ENCODE peak calls at places on chromosomes 11 and 22, in six cellular contexts. One of them, this sample, is unnamed.

GRCh38 chr11:3920148-3920852 is 64.8 kb downstream of the STIM1 start:
- DNase-seq in A549: no peak
- DNase-seq in IMR-90: peak; percentile 67
- DNase-seq in K562: peak; percentile 82
- DNase-seq in HepG2: no peak
- DNase-seq in GM12878: peak; percentile 57
- DNase-seq in this sample: no peak

GRCh38 chr11:7028141-7028540 is 7.9 kb downstream of the NLRP14 start:
- DNase-seq in A549: no peak
- DNase-seq in IMR-90: no peak
- DNase-seq in K562: no peak
- DNase-seq in HepG2: no peak
- DNase-seq in GM12878: no peak
- DNase-seq in this sample: no peak

GRCh38 chr11:121063728-121064127 is 37.3 kb upstream of the TECTA start:
- DNase-seq in A549: peak; percentile 0
- DNase-seq in IMR-90: no peak
- DNase-seq in K562: peak; percentile 7
- DNase-seq in HepG2: peak; percentile 10
- DNase-seq in GM12878: no peak
- DNase-seq in this sample: peak; percentile 14

GRCh38 chr11:96112192-96113099 is 188.5 kb upstream of the MTMR2 start:
- DNase-seq in A549: no peak
- DNase-seq in IMR-90: peak; percentile 54
- DNase-seq in K562: no peak
- DNase-seq in HepG2: no peak
- DNase-seq in GM12878: peak; percentile 58
- DNase-seq in this sample: no peak

GRCh38 chr11:2982214-2982613 is 9.9 kb downstream of the NAP1L4 start:
- DNase-seq in A549: no peak
- DNase-seq in IMR-90: no peak
- DNase-seq in K562: no peak
- DNase-seq in HepG2: no peak
- DNase-seq in GM12878: no peak
- DNase-seq in this sample: no peak

GRCh38 chr11:20561915-20562314 is 37.5 kb upstream of the SLC6A5 start:
- DNase-seq in A549: no peak
- DNase-seq in IMR-90: no peak
- DNase-seq in K562: no peak
- DNase-seq in HepG2: no peak
- DNase-seq in GM12878: no peak
- DNase-seq in this sample: no peak

GRCh38 chr11:1103401-1104360 is 29.0 kb downstream of the MUC2 start:
- DNase-seq in A549: no peak
- DNase-seq in IMR-90: no peak
- DNase-seq in K562: no peak
- DNase-seq in HepG2: no peak
- DNase-seq in GM12878: no peak
- DNase-seq in this sample: no peak

GRCh38 chr11:61791737-61792309 is 576 bp downstream of the TMEM258 start:
- DNase-seq in A549: peak; percentile 82
- DNase-seq in IMR-90: peak; percentile 95
- DNase-seq in K562: peak; percentile 84
- DNase-seq in HepG2: peak; percentile 83
- DNase-seq in GM12878: no peak
- DNase-seq in this sample: peak; percentile 56

GRCh38 chr11:64352099-64353005 is 6.6 kb upstream of the RPS6KA4 start:
- DNase-seq in A549: no peak
- DNase-seq in IMR-90: no peak
- DNase-seq in K562: no peak
- DNase-seq in HepG2: no peak
- DNase-seq in GM12878: no peak
- DNase-seq in this sample: no peak

GRCh38 chr22:40636380-40637180 is at the start of gene MRTFA:
- DNase-seq in A549: peak; percentile 76
- DNase-seq in IMR-90: peak; percentile 100
- DNase-seq in K562: peak; percentile 99
- DNase-seq in HepG2: peak; percentile 98
- DNase-seq in GM12878: peak; percentile 99
- DNase-seq in this sample: peak; percentile 99

GRCh38 chr11:65435330-65435931 is 12.8 kb downstream of the NEAT1 start:
- DNase-seq in A549: no peak
- DNase-seq in IMR-90: peak; percentile 45
- DNase-seq in K562: no peak
- DNase-seq in HepG2: no peak
- DNase-seq in GM12878: no peak
- DNase-seq in this sample: no peak

GRCh38 chr11:78420796-78421209 is 3.2 kb upstream of the GAB2 start:
- DNase-seq in A549: no peak
- DNase-seq in IMR-90: peak; percentile 85
- DNase-seq in K562: no peak
- DNase-seq in HepG2: no peak
- DNase-seq in GM12878: no peak
- DNase-seq in this sample: no peak
- TF ChIP-seq BHLHE40 in A549: no peak
- TF ChIP-seq BHLHE40 in IMR-90: no peak
- TF ChIP-seq BHLHE40 in K562: no peak
- TF ChIP-seq BHLHE40 in HepG2: no peak
- TF ChIP-seq BHLHE40 in GM12878: peak; percentile 30
- TF ChIP-seq BHLHE40 in this sample: no peak

GRCh38 chr22:18056161-18056666 is 21.6 kb upstream of the PEX26 start:
- DNase-seq in A549: no peak
- DNase-seq in IMR-90: peak; percentile 76
- DNase-seq in K562: peak; percentile 45
- DNase-seq in HepG2: peak; percentile 77
- DNase-seq in GM12878: no peak
- DNase-seq in this sample: no peak
- TF ChIP-seq BHLHE40 in A549: no peak
- TF ChIP-seq BHLHE40 in IMR-90: no peak
- TF ChIP-seq BHLHE40 in K562: no peak
- TF ChIP-seq BHLHE40 in HepG2: no peak
- TF ChIP-seq BHLHE40 in GM12878: no peak
- TF ChIP-seq BHLHE40 in this sample: no peak

DNA sequence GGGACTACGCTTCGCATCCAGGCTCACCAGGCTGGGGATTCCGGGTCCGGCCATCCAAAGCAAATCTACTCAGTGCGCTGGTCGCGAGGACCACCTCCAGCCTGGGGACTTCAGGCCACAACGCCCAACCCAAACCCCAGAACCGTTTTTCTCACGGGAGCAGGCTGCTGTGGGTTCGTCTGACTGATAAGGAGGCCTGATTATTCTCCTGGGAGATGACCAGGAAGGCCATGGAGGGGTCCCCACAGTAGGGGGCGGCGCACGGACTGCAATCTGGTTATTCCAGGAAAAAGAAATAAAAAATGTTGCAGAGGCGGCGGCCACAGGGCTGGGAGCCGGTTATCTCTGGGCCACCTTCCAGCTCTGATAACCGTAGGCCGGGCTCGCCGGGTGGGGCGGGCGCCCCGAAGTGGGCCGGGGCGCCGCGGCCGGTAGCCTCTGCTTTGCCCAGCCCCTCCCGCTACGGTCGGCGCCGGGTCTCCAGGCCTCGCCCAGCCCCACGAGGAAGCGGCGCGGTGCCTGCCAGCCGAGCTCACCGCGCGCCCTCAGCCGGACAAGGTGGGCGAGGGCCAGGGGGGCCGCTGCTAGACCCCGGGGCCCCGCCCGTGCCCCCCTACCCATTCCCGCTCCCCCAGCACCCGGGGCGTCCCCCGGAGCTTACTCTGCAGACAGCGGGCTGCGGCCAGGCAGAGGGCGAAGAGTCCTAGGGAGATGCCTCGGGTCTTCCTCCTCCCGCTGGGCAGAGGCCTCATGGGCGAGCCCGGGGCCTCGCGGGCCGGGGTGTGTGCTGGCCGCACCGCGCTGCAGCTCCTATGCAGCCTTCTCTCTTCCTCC is 450 bp downstream of the VSTM5 start:
- DNase-seq in A549: no peak
- DNase-seq in IMR-90: no peak
- DNase-seq in K562: peak; percentile 63
- DNase-seq in HepG2: no peak
- DNase-seq in GM12878: no peak
- DNase-seq in this sample: no peak
- TF ChIP-seq BHLHE40 in A549: no peak
- TF ChIP-seq BHLHE40 in IMR-90: no peak
- TF ChIP-seq BHLHE40 in K562: no peak
- TF ChIP-seq BHLHE40 in HepG2: no peak
- TF ChIP-seq BHLHE40 in GM12878: no peak
- TF ChIP-seq BHLHE40 in this sample: no peak

GRCh38 chr11:11524436-11525038 is 97.3 kb downstream of the GALNT18 start:
- DNase-seq in A549: no peak
- DNase-seq in IMR-90: peak; percentile 22
- DNase-seq in K562: no peak
- DNase-seq in HepG2: no peak
- DNase-seq in GM12878: no peak
- DNase-seq in this sample: no peak
- TF ChIP-seq BHLHE40 in A549: no peak
- TF ChIP-seq BHLHE40 in IMR-90: no peak
- TF ChIP-seq BHLHE40 in K562: no peak
- TF ChIP-seq BHLHE40 in HepG2: no peak
- TF ChIP-seq BHLHE40 in GM12878: no peak
- TF ChIP-seq BHLHE40 in this sample: no peak

DNA sequence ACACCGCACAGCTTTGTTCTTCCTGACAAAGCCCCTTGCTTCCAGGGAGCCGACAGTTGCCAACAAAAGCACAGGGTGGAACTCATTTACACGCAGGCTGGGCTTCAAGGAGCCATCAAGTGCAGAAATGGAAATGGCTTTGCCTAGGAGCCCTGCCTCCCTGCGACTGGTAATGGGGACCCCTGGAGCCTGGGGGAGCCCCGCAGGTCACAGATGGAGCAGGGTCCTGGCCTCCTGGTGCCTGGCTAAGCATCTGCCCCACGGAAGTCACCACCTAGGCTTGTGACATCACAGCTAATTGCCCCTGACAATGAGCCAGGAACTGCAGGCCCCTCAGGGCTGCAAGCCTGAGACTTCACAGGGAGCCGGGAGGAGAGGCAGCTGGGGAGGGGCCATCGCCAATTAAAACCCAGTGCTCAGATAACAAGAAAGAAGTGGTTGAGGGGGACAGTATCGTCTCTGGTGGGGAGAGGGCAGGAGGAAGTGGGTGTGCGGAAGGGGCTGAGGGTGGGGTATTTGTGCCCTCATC is 66.8 kb downstream of the NFAM1 start:
- DNase-seq in A549: no peak
- DNase-seq in IMR-90: no peak
- DNase-seq in K562: no peak
- DNase-seq in HepG2: no peak
- DNase-seq in GM12878: no peak
- DNase-seq in this sample: no peak
- TF ChIP-seq BHLHE40 in A549: no peak
- TF ChIP-seq BHLHE40 in IMR-90: no peak
- TF ChIP-seq BHLHE40 in K562: no peak
- TF ChIP-seq BHLHE40 in HepG2: no peak
- TF ChIP-seq BHLHE40 in GM12878: no peak
- TF ChIP-seq BHLHE40 in this sample: no peak

DNA sequence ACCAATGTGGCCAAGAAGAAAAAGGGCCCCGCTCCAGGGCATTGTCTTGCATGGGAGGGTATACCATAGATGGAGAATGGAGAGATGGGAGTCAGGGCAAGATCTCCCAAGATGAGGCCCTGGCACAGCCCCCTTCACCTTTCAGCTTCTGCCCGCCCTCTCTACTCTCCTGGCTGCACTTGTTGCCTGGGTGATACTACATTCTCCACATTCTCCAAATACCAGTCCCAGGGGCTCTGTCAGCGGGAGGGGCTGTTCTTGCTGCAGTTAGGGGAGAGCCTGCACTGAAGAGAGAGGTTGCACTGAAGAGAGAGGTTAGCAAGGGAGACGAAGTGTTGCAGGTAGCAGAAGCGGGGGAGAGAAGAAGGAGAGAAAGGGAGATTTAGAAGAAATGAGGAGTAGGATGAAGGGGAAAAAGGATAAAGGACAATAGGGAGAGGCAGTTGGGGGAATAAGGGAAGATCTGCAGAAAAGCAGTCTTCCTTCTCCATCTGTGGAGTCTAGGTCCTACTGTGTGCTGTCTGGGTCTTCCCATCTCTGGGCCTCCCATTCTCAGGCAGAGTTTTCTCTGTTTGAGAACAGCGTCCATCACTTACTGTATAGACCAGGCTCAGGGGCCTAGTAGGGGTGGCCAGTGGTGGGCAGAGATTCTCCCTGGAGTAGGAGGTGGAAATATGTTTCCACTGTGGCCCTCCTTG is 8.0 kb downstream of the PHLDB1 start:
- DNase-seq in A549: no peak
- DNase-seq in IMR-90: no peak
- DNase-seq in K562: no peak
- DNase-seq in HepG2: peak; percentile 58
- DNase-seq in GM12878: no peak
- DNase-seq in this sample: no peak
- TF ChIP-seq BHLHE40 in A549: no peak
- TF ChIP-seq BHLHE40 in IMR-90: no peak
- TF ChIP-seq BHLHE40 in K562: no peak
- TF ChIP-seq BHLHE40 in HepG2: no peak
- TF ChIP-seq BHLHE40 in GM12878: no peak
- TF ChIP-seq BHLHE40 in this sample: no peak

GRCh38 chr11:126415669-126416420 is 60.4 kb downstream of the ST3GAL4 start:
- DNase-seq in A549: no peak
- DNase-seq in IMR-90: no peak
- DNase-seq in K562: no peak
- DNase-seq in HepG2: no peak
- DNase-seq in GM12878: no peak
- DNase-seq in this sample: no peak
- TF ChIP-seq BHLHE40 in A549: no peak
- TF ChIP-seq BHLHE40 in IMR-90: no peak
- TF ChIP-seq BHLHE40 in K562: no peak
- TF ChIP-seq BHLHE40 in HepG2: no peak
- TF ChIP-seq BHLHE40 in GM12878: no peak
- TF ChIP-seq BHLHE40 in this sample: no peak

DNA sequence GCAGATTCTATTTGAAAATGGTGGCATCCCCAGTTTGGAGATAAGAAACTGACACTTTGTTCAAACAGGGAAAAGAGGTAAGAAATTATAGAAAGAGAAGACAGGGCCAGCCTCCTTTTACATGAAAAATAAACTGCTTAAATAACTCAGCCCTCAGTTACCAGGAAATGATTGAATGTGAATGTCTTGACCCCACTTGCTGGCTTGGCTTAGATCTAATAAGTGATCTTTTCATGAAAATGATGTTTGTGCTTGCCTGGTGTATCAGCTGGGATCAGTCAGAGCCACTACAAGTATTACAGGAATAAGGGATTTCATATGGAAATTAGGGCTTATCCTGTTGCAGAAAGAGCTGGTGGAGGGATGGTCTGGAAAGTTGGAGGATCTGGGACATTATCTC is 51.9 kb downstream of the COMMD9 start:
- DNase-seq in A549: no peak
- DNase-seq in IMR-90: no peak
- DNase-seq in K562: no peak
- DNase-seq in HepG2: no peak
- DNase-seq in GM12878: no peak
- DNase-seq in this sample: no peak
- TF ChIP-seq BHLHE40 in A549: no peak
- TF ChIP-seq BHLHE40 in IMR-90: no peak
- TF ChIP-seq BHLHE40 in K562: no peak
- TF ChIP-seq BHLHE40 in HepG2: no peak
- TF ChIP-seq BHLHE40 in GM12878: no peak
- TF ChIP-seq BHLHE40 in this sample: no peak

GRCh38 chr11:91768783-91769182 is 455.8 kb upstream of the FAT3 start:
- DNase-seq in A549: no peak
- DNase-seq in IMR-90: no peak
- DNase-seq in K562: no peak
- DNase-seq in HepG2: no peak
- DNase-seq in GM12878: no peak
- DNase-seq in this sample: no peak

GRCh38 chr11:91761406-91762027 is 463.1 kb upstream of the FAT3 start:
- DNase-seq in A549: no peak
- DNase-seq in IMR-90: no peak
- DNase-seq in K562: no peak
- DNase-seq in HepG2: no peak
- DNase-seq in GM12878: no peak
- DNase-seq in this sample: no peak

GRCh38 chr11:91763331-91763730 is 461.3 kb upstream of the FAT3 start:
- DNase-seq in A549: no peak
- DNase-seq in IMR-90: no peak
- DNase-seq in K562: no peak
- DNase-seq in HepG2: no peak
- DNase-seq in GM12878: no peak
- DNase-seq in this sample: no peak
- TF ChIP-seq BHLHE40 in A549: no peak
- TF ChIP-seq BHLHE40 in IMR-90: no peak
- TF ChIP-seq BHLHE40 in K562: no peak
- TF ChIP-seq BHLHE40 in HepG2: no peak
- TF ChIP-seq BHLHE40 in GM12878: no peak
- TF ChIP-seq BHLHE40 in this sample: no peak